ENCODE peak calls at places on chromosomes 13 and 19, in ten cellular contexts. A is cardiac fibroblast, B is HFFc6, G is esophagus squamous epithelium, V is coronary artery, M is transverse colon, U is GM12865, C is PC-3, K is GM13976, Q is neural crest cell. W is an unnamed sample.

GRCh38 chr19:33432408-33433170 is 59.1 kb downstream of the CEBPG start:
- DNase-seq in A (no peak), V (no peak), B (no peak), G (no peak), K (no peak), C (no peak), U (no peak), Q (no peak), M (no peak), W (no peak)

GRCh38 chr19:45824531-45825262 is 9.6 kb upstream of the RSPH6A start:
- DNase-seq in U (no peak), V (no peak), Q (no peak), K (no peak), G (no peak), C (no peak), M (no peak), A (no peak), B (no peak), W (no peak)

GRCh38 chr19:44641866-44642265 is 1.8 kb upstream of the PVR start:
- DNase-seq in V (no peak), A (no peak), M (no peak), B (no peak), K (no peak), C (no peak), G (no peak), U (no peak), Q (no peak), W (no peak)

GRCh38 chr19:28289294-28290063 is 923.5 kb downstream of the UQCRFS1 start:
- DNase-seq in B (no peak), U (no peak), Q (no peak), C (no peak), V (no peak), A (peak; percentile 51), K (no peak), G (no peak), M (peak; percentile 69), W (no peak)

GRCh38 chr19:47704024-47704423 is 9.2 kb upstream of the EHD2 start:
- DNase-seq in M (peak; percentile 19), V (no peak), A (peak; percentile 61), B (peak; percentile 3), Q (no peak), C (no peak), U (no peak), G (no peak), K (no peak), W (peak; percentile 46)

GRCh38 chr13:111329641-111330040 is 9.2 kb downstream of the TEX29 start:
- DNase-seq in K (no peak), M (no peak), B (no peak), V (peak; percentile 62), A (no peak), C (no peak), U (no peak), Q (no peak), G (no peak), W (no peak)

GRCh38 chr13:98370806-98371553 is 193.9 kb upstream of the RNF113B start:
- DNase-seq in A (peak; percentile 88), K (no peak), B (peak; percentile 86), M (peak; percentile 31), Q (no peak), C (no peak), U (no peak), G (no peak), V (no peak), W (no peak)

GRCh38 chr19:1956868-1957492 is 16.0 kb downstream of the CSNK1G2 start:
- DNase-seq in A (no peak), G (no peak), U (no peak), Q (no peak), C (no peak), M (peak; percentile 31), K (no peak), V (no peak), B (no peak), W (no peak)

GRCh38 chr13:110415669-110416068 is 108.6 kb downstream of the COL4A2 start:
- DNase-seq in C (peak; percentile 38), Q (no peak), U (peak; percentile 7), G (no peak), A (no peak), B (no peak), K (no peak), V (peak; percentile 80), M (no peak), W (peak; percentile 96)

GRCh38 chr13:27632214-27632613 is 10.5 kb downstream of the POLR1D start:
- DNase-seq in Q (no peak), G (no peak), M (no peak), B (no peak), C (no peak), K (no peak), V (no peak), U (no peak), A (no peak), W (no peak)

GRCh38 chr19:35248310-35249145 is at the start of gene LSR:
- DNase-seq in U (peak; percentile 95), A (no peak), G (no peak), V (no peak), K (peak; percentile 97), C (peak; percentile 84), Q (no peak), B (no peak), M (peak; percentile 94), W (peak; percentile 92)

GRCh38 chr19:43763473-43763939 is 8.7 kb upstream of the SMG9 start:
- DNase-seq in M (no peak), A (peak; percentile 43), Q (no peak), U (peak; percentile 87), B (no peak), C (no peak), K (no peak), V (no peak), G (no peak), W (peak; percentile 47)

GRCh38 chr19:23528376-23528775 is 133.1 kb upstream of the ZNF91 start:
- DNase-seq in B (no peak), V (no peak), U (no peak), M (no peak), K (no peak), C (peak; percentile 86), Q (no peak), A (no peak), G (no peak), W (no peak)

GRCh38 chr13:49838989-49839388 is 46.5 kb upstream of the KPNA3 start:
- DNase-seq in G (no peak), V (no peak), K (no peak), M (no peak), Q (no peak), B (no peak), C (no peak), U (no peak), A (no peak), W (no peak)

GRCh38 chr13:97287047-97287383 is 64.9 kb downstream of the MBNL2 start:
- DNase-seq in A (no peak), B (no peak), G (no peak), Q (no peak), V (no peak), M (no peak), K (no peak), U (no peak), C (no peak), W (no peak)

GRCh38 chr13:64688893-64689677 is 2541.1 kb downstream of the PCDH9 start:
- DNase-seq in G (no peak), B (peak; percentile 84), Q (no peak), C (peak; percentile 77), V (no peak), M (no peak), U (no peak), A (peak; percentile 2), K (no peak), W (no peak)

GRCh38 chr19:8638078-8638619 is 7.7 kb downstream of the NFILZ start:
- DNase-seq in U (no peak), M (peak; percentile 22), B (no peak), K (no peak), C (peak; percentile 67), G (no peak), A (peak; percentile 33), V (no peak), Q (no peak), W (peak; percentile 27)

GRCh38 chr13:40479196-40479845 is 187.1 kb downstream of the FOXO1 start:
- DNase-seq in G (no peak), U (no peak), V (no peak), Q (peak; percentile 45), K (no peak), A (no peak), B (no peak), M (no peak), C (no peak), W (no peak)

GRCh38 chr13:104318121-104318520 is 1251.9 kb upstream of the SLC10A2 start:
- DNase-seq in B (no peak), C (peak; percentile 38), K (no peak), Q (no peak), V (no peak), A (peak; percentile 58), M (no peak), U (no peak), G (no peak), W (peak; percentile 43)
- TF ChIP-seq CTCF in B (no peak), C (peak; percentile 69), K (no peak), Q (peak; percentile 65), V (no peak), A (peak; percentile 52), M (no peak), U (no peak), G (no peak), W (peak; percentile 44)

GRCh38 chr13:95222733-95223018 is 78.6 kb downstream of the ABCC4 start:
- DNase-seq in B (no peak), G (no peak), M (no peak), V (no peak), U (peak; percentile 68), K (no peak), A (no peak), Q (no peak), C (no peak), W (no peak)
- TF ChIP-seq CTCF in B (no peak), G (no peak), M (no peak), V (no peak), U (peak; percentile 14), K (no peak), A (no peak), Q (no peak), C (no peak), W (no peak)

DNA sequence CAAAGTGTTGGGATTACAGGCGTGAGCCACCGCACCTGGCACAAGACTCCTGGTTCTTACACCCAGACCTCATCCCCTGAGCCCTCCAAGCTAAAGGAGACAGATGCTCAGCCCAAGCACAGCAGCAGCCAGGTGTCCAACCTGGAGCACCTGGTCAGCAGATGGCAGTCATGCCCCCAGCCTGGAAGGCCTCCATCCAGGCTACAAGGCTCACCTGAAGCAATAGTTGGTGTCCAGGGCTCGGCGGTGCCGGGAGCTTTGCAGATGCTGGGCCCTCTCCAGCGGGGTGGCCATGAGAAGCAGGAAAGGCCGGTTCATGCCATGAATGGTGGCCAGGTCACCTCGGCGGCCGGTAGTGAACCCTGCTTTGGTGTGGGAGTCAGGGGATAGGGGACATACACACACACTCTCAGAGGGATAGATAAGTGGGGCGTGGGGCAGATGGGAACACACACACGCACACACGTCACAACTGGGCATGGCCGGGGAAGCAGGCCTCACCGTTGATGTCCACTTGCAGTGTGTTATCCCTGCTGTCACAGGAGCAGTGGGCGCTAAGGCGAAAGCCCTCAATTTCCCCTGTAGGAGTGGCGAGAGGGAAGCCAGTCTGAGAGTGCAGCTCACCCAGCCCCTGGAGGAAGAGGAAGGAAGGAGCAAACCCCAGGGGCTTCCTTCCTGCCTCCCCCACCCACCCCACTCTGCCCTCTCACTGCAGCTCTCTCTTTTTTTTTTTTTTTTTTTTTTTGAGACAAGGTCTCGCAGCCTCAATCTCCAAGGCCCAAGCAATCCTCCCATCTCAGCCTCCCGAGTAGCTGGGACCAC is 11.8 kb downstream of the TGFB1 start:
- DNase-seq in C (no peak), G (no peak), K (no peak), Q (no peak), U (no peak), V (no peak), M (peak; percentile 36), B (no peak), A (no peak), W (no peak)
- TF ChIP-seq CTCF in C (peak; percentile 22), G (no peak), K (no peak), Q (no peak), U (no peak), V (no peak), M (peak; percentile 29), B (no peak), A (no peak), W (no peak)

GRCh38 chr19:15025237-15025636 is 24.0 kb upstream of the CASP14 start:
- DNase-seq in K (peak; percentile 44), M (no peak), B (no peak), V (no peak), C (peak; percentile 53), U (peak; percentile 13), G (no peak), A (no peak), Q (no peak), W (peak; percentile 28)
- TF ChIP-seq CTCF in K (peak; percentile 12), M (no peak), B (no peak), V (no peak), C (peak; percentile 60), U (peak; percentile 34), G (no peak), A (no peak), Q (peak; percentile 27), W (peak; percentile 8)

W was measured in MCF 10A.